ENCODE peak calls at places on chromosomes 6 and 20, in six cellular contexts. One of them, this sample, is unnamed.

GRCh38 chr6:38542031-38542430 is 97.7 kb downstream of the BTBD9 start:
- DNase-seq in hepatocyte: no peak
- DNase-seq in OCI-LY7: no peak
- DNase-seq in H9: no peak
- DNase-seq in LNCaP clone FGC: no peak
- DNase-seq in WTC11: no peak
- DNase-seq in this sample: no peak

GRCh38 chr6:122714059-122714458 is 65.5 kb upstream of the FABP7 start:
- DNase-seq in hepatocyte: no peak
- DNase-seq in WTC11: no peak
- DNase-seq in LNCaP clone FGC: no peak
- DNase-seq in H9: no peak
- DNase-seq in OCI-LY7: no peak
- DNase-seq in this sample: no peak

GRCh38 chr6:16901777-16902176 is 140.5 kb upstream of the ATXN1 start:
- DNase-seq in WTC11: no peak
- DNase-seq in H9: no peak
- DNase-seq in OCI-LY7: no peak
- DNase-seq in LNCaP clone FGC: peak; percentile 82
- DNase-seq in hepatocyte: no peak
- DNase-seq in this sample: no peak

GRCh38 chr6:163328411-163328810 is 86.1 kb upstream of the QKI start:
- DNase-seq in hepatocyte: no peak
- DNase-seq in OCI-LY7: no peak
- DNase-seq in H9: no peak
- DNase-seq in LNCaP clone FGC: no peak
- DNase-seq in WTC11: no peak
- DNase-seq in this sample: no peak

GRCh38 chr6:77015350-77015749 is 447.9 kb downstream of the HTR1B start:
- DNase-seq in hepatocyte: peak; percentile 9
- DNase-seq in WTC11: no peak
- DNase-seq in H9: no peak
- DNase-seq in OCI-LY7: no peak
- DNase-seq in LNCaP clone FGC: no peak
- DNase-seq in this sample: no peak

GRCh38 chr6:163404825-163405265 is 9.7 kb upstream of the QKI start:
- DNase-seq in OCI-LY7: no peak
- DNase-seq in LNCaP clone FGC: no peak
- DNase-seq in WTC11: no peak
- DNase-seq in hepatocyte: no peak
- DNase-seq in H9: no peak
- DNase-seq in this sample: no peak

GRCh38 chr6:130922922-130923321 is 95.7 kb downstream of the SMLR1 start:
- DNase-seq in OCI-LY7: no peak
- DNase-seq in H9: no peak
- DNase-seq in WTC11: no peak
- DNase-seq in LNCaP clone FGC: no peak
- DNase-seq in hepatocyte: no peak
- DNase-seq in this sample: no peak

GRCh38 chr6:125046107-125046925 is 84.1 kb downstream of the RNF217 start:
- DNase-seq in WTC11: no peak
- DNase-seq in hepatocyte: peak; percentile 34
- DNase-seq in LNCaP clone FGC: no peak
- DNase-seq in H9: no peak
- DNase-seq in OCI-LY7: no peak
- DNase-seq in this sample: no peak

GRCh38 chr20:58109126-58109880 is 119.2 kb downstream of the ANKRD60 start:
- DNase-seq in hepatocyte: no peak
- DNase-seq in OCI-LY7: no peak
- DNase-seq in LNCaP clone FGC: no peak
- DNase-seq in WTC11: no peak
- DNase-seq in H9: peak; percentile 4
- DNase-seq in this sample: no peak

GRCh38 chr6:106972500-106972899 is 2.0 kb downstream of the CD24 start:
- DNase-seq in LNCaP clone FGC: no peak
- DNase-seq in OCI-LY7: peak; percentile 35
- DNase-seq in hepatocyte: peak; percentile 54
- DNase-seq in WTC11: no peak
- DNase-seq in H9: no peak
- DNase-seq in this sample: no peak

GRCh38 chr6:31158863-31159855 is 770 bp downstream of the TCF19 start:
- DNase-seq in hepatocyte: no peak
- DNase-seq in LNCaP clone FGC: no peak
- DNase-seq in WTC11: peak; percentile 70
- DNase-seq in H9: peak; percentile 78
- DNase-seq in OCI-LY7: peak; percentile 60
- DNase-seq in this sample: peak; percentile 61

GRCh38 chr6:127737009-127737486 is 160.1 kb downstream of the C6orf58 start:
- DNase-seq in H9: no peak
- DNase-seq in WTC11: no peak
- DNase-seq in LNCaP clone FGC: peak; percentile 63
- DNase-seq in OCI-LY7: peak; percentile 53
- DNase-seq in hepatocyte: peak; percentile 84
- DNase-seq in this sample: peak; percentile 50

GRCh38 chr6:78835817-78836216 is 31.5 kb upstream of the IRAK1BP1 start:
- DNase-seq in hepatocyte: no peak
- DNase-seq in H9: no peak
- DNase-seq in WTC11: no peak
- DNase-seq in OCI-LY7: no peak
- DNase-seq in LNCaP clone FGC: peak; percentile 26
- DNase-seq in this sample: no peak

GRCh38 chr6:135410856-135411255 is 86.7 kb downstream of the AHI1 start:
- DNase-seq in OCI-LY7: no peak
- DNase-seq in hepatocyte: no peak
- DNase-seq in H9: no peak
- DNase-seq in LNCaP clone FGC: no peak
- DNase-seq in WTC11: no peak
- DNase-seq in this sample: no peak

GRCh38 chr6:16950311-16950710 is 151.5 kb upstream of the STMND1 start:
- DNase-seq in OCI-LY7: no peak
- DNase-seq in LNCaP clone FGC: no peak
- DNase-seq in WTC11: no peak
- DNase-seq in H9: no peak
- DNase-seq in hepatocyte: no peak
- DNase-seq in this sample: no peak

GRCh38 chr6:2432258-2432657 is 186.9 kb upstream of the GMDS start:
- DNase-seq in LNCaP clone FGC: no peak
- DNase-seq in hepatocyte: peak; percentile 50
- DNase-seq in OCI-LY7: no peak
- DNase-seq in WTC11: no peak
- DNase-seq in H9: no peak
- DNase-seq in this sample: no peak

GRCh38 chr6:169452117-169452868 is 198.6 kb upstream of the THBS2 start:
- DNase-seq in LNCaP clone FGC: peak; percentile 18
- DNase-seq in WTC11: no peak
- DNase-seq in OCI-LY7: no peak
- DNase-seq in hepatocyte: no peak
- DNase-seq in H9: no peak
- DNase-seq in this sample: no peak

GRCh38 chr6:143619844-143620243 is 57.9 kb upstream of the PHACTR2 start:
- DNase-seq in hepatocyte: no peak
- DNase-seq in OCI-LY7: no peak
- DNase-seq in WTC11: no peak
- DNase-seq in H9: no peak
- DNase-seq in LNCaP clone FGC: no peak
- DNase-seq in this sample: no peak

GRCh38 chr6:40378071-40378724 is 209.0 kb downstream of the LRFN2 start:
- DNase-seq in OCI-LY7: no peak
- DNase-seq in WTC11: no peak
- DNase-seq in H9: no peak
- DNase-seq in LNCaP clone FGC: no peak
- DNase-seq in hepatocyte: no peak
- DNase-seq in this sample: no peak

GRCh38 chr6:161414800-161415199 is 140.9 kb upstream of the AGPAT4 start:
- DNase-seq in hepatocyte: no peak
- DNase-seq in H9: no peak
- DNase-seq in LNCaP clone FGC: no peak
- DNase-seq in OCI-LY7: no peak
- DNase-seq in WTC11: no peak
- DNase-seq in this sample: no peak

GRCh38 chr6:161418458-161418945 is 144.6 kb upstream of the AGPAT4 start:
- DNase-seq in WTC11: no peak
- DNase-seq in hepatocyte: peak; percentile 86
- DNase-seq in H9: no peak
- DNase-seq in OCI-LY7: peak; percentile 58
- DNase-seq in LNCaP clone FGC: peak; percentile 61
- DNase-seq in this sample: peak; percentile 55

GRCh38 chr6:161415302-161415855 is 141.5 kb upstream of the AGPAT4 start:
- DNase-seq in LNCaP clone FGC: no peak
- DNase-seq in hepatocyte: no peak
- DNase-seq in WTC11: no peak
- DNase-seq in OCI-LY7: no peak
- DNase-seq in H9: no peak
- DNase-seq in this sample: no peak

GRCh38 chr6:161414180-161414579 is 140.3 kb upstream of the AGPAT4 start:
- DNase-seq in hepatocyte: no peak
- DNase-seq in H9: no peak
- DNase-seq in WTC11: no peak
- DNase-seq in OCI-LY7: no peak
- DNase-seq in LNCaP clone FGC: no peak
- DNase-seq in this sample: no peak

DNA sequence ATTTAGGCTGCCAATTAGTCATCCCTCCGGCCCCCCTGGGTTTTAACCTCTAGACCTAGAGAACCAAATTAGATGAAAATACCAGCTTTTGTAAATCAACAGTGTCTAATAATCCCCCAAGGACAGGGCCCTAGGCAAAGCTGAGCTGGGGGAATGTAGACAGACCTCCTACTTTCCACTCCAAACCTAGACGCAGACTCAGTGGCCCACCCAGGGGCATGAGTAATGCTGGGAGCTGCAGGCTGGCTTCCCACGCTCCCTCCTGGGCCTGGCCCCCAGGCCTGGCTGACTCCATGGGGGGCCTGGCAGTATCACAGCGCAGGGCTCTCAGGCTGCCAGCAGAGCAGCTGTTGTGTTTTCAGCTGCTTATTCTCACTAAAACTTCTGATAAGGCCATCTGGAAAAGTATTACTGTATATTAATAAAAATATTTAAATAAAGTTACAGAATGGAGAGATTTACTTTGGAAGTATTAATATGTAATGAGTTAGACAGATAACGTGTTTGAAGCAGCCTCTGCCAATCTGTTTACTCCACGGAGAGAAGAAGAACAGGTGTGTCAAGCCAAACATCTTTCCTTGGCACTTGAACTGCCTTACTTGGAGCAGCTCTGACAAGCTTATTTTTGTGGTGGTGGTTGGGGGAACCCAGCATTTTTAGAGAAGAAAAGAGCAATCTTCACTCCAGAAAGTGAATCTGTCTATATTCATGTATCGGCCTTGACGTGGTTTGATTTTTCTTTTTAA is 144.0 kb upstream of the AGPAT4 start:
- DNase-seq in OCI-LY7: no peak
- DNase-seq in WTC11: no peak
- DNase-seq in H9: no peak
- DNase-seq in LNCaP clone FGC: peak; percentile 73
- DNase-seq in hepatocyte: peak; percentile 49
- DNase-seq in this sample: no peak
- TF ChIP-seq CTCF in OCI-LY7: no peak
- TF ChIP-seq CTCF in WTC11: no peak
- TF ChIP-seq CTCF in H9: no peak
- TF ChIP-seq CTCF in LNCaP clone FGC: no peak
- TF ChIP-seq CTCF in hepatocyte: no peak
- TF ChIP-seq CTCF in this sample: no peak

GRCh38 chr6:7721654-7722053 is 4.2 kb upstream of the BMP6 start:
- DNase-seq in OCI-LY7: peak; percentile 55
- DNase-seq in hepatocyte: peak; percentile 16
- DNase-seq in LNCaP clone FGC: peak; percentile 21
- DNase-seq in H9: no peak
- DNase-seq in WTC11: no peak
- DNase-seq in this sample: no peak
- TF ChIP-seq CTCF in OCI-LY7: peak; percentile 77
- TF ChIP-seq CTCF in hepatocyte: peak; percentile 48
- TF ChIP-seq CTCF in LNCaP clone FGC: peak; percentile 50
- TF ChIP-seq CTCF in H9: no peak
- TF ChIP-seq CTCF in WTC11: no peak
- TF ChIP-seq CTCF in this sample: peak; percentile 51

DNA sequence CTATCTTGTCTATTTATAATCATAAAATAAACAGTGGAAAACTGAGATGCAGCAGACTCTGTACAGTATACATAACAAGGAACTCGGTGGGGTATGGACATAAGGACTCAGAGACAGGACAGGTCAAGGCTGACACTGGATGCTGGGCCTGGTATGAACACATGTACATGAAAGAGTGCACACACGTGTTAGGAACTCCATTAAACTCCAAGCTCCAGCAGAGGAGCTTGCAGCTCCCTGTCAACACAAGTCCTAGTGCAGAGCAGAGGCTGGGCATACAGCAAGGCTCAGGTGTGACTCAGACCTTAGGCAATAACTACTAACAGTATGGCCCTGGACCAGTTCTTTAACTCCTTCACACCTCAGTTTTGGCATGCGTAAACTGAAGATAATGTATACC is 17.1 kb downstream of the NAPB start:
- DNase-seq in WTC11: no peak
- DNase-seq in hepatocyte: peak; percentile 70
- DNase-seq in H9: no peak
- DNase-seq in LNCaP clone FGC: peak; percentile 23
- DNase-seq in OCI-LY7: no peak
- DNase-seq in this sample: no peak
- TF ChIP-seq CTCF in WTC11: no peak
- TF ChIP-seq CTCF in hepatocyte: no peak
- TF ChIP-seq CTCF in H9: no peak
- TF ChIP-seq CTCF in LNCaP clone FGC: no peak
- TF ChIP-seq CTCF in OCI-LY7: no peak
- TF ChIP-seq CTCF in this sample: no peak

GRCh38 chr20:13478366-13478765 is 160.4 kb downstream of the TASP1 start:
- DNase-seq in WTC11: no peak
- DNase-seq in OCI-LY7: no peak
- DNase-seq in hepatocyte: no peak
- DNase-seq in H9: no peak
- DNase-seq in LNCaP clone FGC: no peak
- DNase-seq in this sample: no peak
- TF ChIP-seq CTCF in WTC11: no peak
- TF ChIP-seq CTCF in OCI-LY7: no peak
- TF ChIP-seq CTCF in hepatocyte: no peak
- TF ChIP-seq CTCF in H9: no peak
- TF ChIP-seq CTCF in LNCaP clone FGC: no peak
- TF ChIP-seq CTCF in this sample: no peak

DNA sequence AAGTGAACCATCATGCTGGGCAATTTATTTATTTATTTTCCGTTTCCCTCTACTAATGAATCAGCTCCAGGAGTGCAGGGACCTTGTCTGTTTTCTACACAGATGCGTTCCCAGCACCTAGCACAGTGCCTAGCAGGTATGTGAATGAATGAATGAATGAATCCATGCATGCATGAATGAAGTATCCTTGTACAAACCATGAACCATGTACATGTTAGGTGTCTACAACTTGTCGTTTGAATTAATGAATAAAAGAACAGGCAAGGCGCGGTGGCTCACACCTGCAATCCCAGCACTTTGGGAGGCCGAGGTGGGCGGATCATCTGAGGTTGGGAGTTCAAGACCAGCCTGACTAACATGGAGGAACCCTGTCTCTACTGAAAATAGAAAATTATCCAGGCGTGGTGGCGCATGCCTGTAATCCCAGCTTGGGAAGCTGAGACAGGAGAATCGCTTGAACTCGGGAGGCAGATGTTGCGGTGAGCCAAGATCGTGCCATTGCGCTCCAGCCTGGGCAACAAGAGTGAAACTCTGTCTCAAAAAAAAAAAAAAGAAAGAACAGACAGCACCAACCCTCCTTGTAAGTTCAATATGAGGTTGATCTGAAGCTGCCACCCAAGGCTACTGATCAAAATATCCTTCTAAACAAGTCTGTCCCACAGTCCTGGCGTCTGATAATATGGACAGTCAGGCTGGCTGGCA is 27.3 kb upstream of the SLC9A8 start:
- DNase-seq in WTC11: no peak
- DNase-seq in H9: no peak
- DNase-seq in hepatocyte: no peak
- DNase-seq in OCI-LY7: no peak
- DNase-seq in LNCaP clone FGC: no peak
- DNase-seq in this sample: no peak
- TF ChIP-seq CTCF in WTC11: no peak
- TF ChIP-seq CTCF in H9: no peak
- TF ChIP-seq CTCF in hepatocyte: no peak
- TF ChIP-seq CTCF in OCI-LY7: no peak
- TF ChIP-seq CTCF in LNCaP clone FGC: no peak
- TF ChIP-seq CTCF in this sample: no peak